ENCODE peak calls at places on chromosomes 5 and 9, in six cellular contexts. H is colonic mucosa, N is progenitor cell of endocrine pancreas, Z is MCF 10A, R is spleen, M is thyroid gland. C is an unnamed sample.

GRCh38 chr9:5562806-5563416 is 52.6 kb downstream of the PDCD1LG2 start:
- DNase-seq in H (no peak), N (no peak), Z (no peak), R (no peak), M (no peak), C (no peak)

GRCh38 chr9:135604437-135605237 is 34.7 kb downstream of the GLT6D1 start:
- DNase-seq in H (peak; percentile 13), N (peak; percentile 7), Z (no peak), R (peak; percentile 67), M (no peak), C (no peak)

GRCh38 chr5:138492552-138493045 is 27.3 kb downstream of the EGR1 start:
- DNase-seq in H (no peak), N (no peak), Z (no peak), R (no peak), M (no peak), C (no peak)

GRCh38 chr9:34185778-34186551 is 7.1 kb downstream of the UBAP1 start:
- DNase-seq in H (no peak), N (no peak), Z (peak; percentile 96), R (no peak), M (peak; percentile 31), C (peak; percentile 98)

GRCh38 chr5:175534070-175534932 is 55.9 kb downstream of the SFXN1 start:
- DNase-seq in H (peak; percentile 63), N (peak; percentile 76), Z (peak; percentile 83), R (peak; percentile 97), M (peak; percentile 62), C (peak; percentile 74)

GRCh38 chr9:75844321-75844720 is 46.2 kb upstream of the PCSK5 start:
- DNase-seq in H (no peak), N (no peak), Z (no peak), R (no peak), M (no peak), C (no peak)

GRCh38 chr9:137029058-137029922 is 1.3 kb upstream of the ABCA2 start:
- DNase-seq in H (peak; percentile 87), N (peak; percentile 88), Z (peak; percentile 70), R (peak; percentile 95), M (peak; percentile 74), C (peak; percentile 59)

GRCh38 chr5:72244862-72245371 is 75.1 kb downstream of the MRPS27 start:
- DNase-seq in H (no peak), N (no peak), Z (peak; percentile 56), R (no peak), M (no peak), C (peak; percentile 75)

GRCh38 chr9:82490019-82490499 is 501.5 kb downstream of the SPATA31D1 start:
- DNase-seq in H (no peak), N (no peak), Z (peak; percentile 91), R (no peak), M (no peak), C (peak; percentile 87)

GRCh38 chr9:82489579-82489915 is 501.0 kb downstream of the SPATA31D1 start:
- DNase-seq in H (no peak), N (no peak), Z (peak; percentile 54), R (no peak), M (no peak), C (peak; percentile 94)

GRCh38 chr9:82491604-82492003 is 503.0 kb downstream of the SPATA31D1 start:
- DNase-seq in H (no peak), N (no peak), Z (no peak), R (no peak), M (no peak), C (peak; percentile 54)

GRCh38 chr9:82488702-82489578 is 500.4 kb downstream of the SPATA31D1 start:
- DNase-seq in H (no peak), N (no peak), Z (peak; percentile 87), R (no peak), M (no peak), C (peak; percentile 99)

DNA sequence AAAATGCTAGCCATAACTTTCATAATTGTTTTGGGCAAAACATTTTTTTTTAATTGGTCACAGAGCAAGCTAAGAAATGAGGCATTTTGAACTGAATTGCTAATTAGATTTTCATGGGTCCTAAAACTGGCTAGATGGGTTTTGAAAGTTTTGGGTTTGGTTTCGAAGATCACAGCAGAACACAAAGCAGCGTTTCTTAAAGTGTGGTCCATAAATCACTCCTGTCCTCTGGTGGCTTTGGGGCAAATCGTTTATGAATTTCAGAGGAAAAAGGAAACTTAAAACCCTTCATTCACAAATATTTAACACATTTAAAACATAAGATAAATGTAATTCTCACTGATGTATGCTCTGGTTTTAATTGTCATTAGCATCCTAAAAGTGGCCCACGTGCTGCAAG is 503.7 kb downstream of the SPATA31D1 start:
- DNase-seq in H (no peak), N (no peak), Z (no peak), R (no peak), M (no peak), C (peak; percentile 30)
- TF ChIP-seq CTCF in H (no peak), N (no peak), Z (no peak), R (no peak), M (no peak), C (peak; percentile 22)

DNA sequence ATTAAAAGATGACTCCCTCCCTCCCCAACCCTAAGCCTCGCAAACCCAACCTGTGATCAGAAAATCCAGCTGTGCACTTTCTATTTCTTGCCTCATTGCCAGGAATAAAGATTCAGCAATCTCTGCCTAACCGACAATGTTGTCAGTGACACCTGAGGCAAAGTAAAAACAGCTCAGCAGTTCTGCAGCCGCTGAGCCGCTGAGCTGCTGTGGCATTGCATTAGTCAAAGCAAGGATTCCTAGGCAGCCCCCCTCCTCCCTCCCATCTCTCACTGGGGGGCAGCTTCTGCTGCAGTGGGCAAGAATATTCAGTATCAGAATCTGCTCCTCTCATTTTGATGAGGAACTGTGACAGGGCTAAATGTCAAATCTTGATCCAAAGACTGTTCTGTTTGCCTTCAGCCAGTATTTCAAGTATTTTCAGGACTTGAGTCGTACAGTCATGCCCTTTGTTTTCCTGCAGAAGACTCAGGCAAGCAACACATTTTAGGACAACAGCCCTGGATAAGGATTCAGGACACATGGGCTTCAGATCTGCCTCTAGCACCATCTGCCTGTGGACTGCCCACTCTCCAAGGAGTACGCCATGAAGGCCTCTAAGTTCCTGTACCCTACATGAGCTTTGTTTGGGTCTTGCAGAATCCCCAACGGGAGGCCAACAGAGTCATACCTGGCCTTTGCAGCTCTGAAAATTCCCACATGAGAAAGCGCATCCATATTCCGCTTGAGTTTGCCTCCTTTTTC is 41.1 kb upstream of the DAP start:
- DNase-seq in H (no peak), N (no peak), Z (no peak), R (no peak), M (no peak), C (peak; percentile 31)
- TF ChIP-seq CTCF in H (no peak), N (no peak), Z (no peak), R (no peak), M (no peak), C (peak; percentile 32)

GRCh38 chr9:117714282-117714681 is 10.1 kb downstream of the TLR4 start:
- DNase-seq in H (no peak), N (no peak), Z (no peak), R (peak; percentile 60), M (no peak), C (no peak)
- TF ChIP-seq CTCF in H (no peak), N (no peak), Z (no peak), R (no peak), M (no peak), C (no peak)

GRCh38 chr9:4296217-4296616 is 3.7 kb downstream of the GLIS3 start:
- DNase-seq in H (no peak), N (no peak), Z (no peak), R (no peak), M (no peak), C (no peak)
- TF ChIP-seq CTCF in H (no peak), N (peak; percentile 23), Z (no peak), R (no peak), M (no peak), C (peak; percentile 6)

DNA sequence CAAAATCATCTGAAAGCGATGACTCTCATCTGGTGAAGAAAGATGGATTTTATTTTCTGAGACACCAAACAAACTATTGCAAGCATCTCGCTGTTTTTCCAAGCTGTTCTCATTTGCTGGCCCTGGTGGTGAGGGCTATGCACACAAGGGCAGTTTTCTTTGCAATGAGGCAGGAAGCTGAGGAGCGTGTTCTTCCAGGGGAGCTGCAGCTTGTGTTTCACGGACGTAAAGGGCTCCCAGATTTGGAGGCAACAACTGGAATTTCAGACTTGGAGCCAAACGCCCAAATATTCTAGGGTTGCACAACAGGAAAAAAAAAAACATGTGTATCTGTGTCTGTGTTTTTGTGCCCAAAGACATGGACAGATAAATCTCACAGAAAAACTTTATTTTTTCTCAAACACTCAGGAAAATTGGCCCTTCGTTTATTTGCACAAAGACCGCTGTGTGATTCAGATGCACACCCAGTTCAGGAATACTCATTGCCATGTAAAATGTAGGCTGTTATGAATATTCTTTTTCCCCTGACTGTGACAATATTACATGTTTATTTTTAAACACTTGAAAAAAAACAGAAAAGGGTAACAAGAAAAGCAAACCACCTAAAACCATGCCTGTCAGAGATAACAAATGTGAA is 151.3 kb downstream of the GAS1 start:
- DNase-seq in H (no peak), N (no peak), Z (no peak), R (no peak), M (peak; percentile 10), C (peak; percentile 98)
- TF ChIP-seq CTCF in H (no peak), N (peak; percentile 9), Z (no peak), R (no peak), M (peak; percentile 9), C (peak; percentile 76)

DNA sequence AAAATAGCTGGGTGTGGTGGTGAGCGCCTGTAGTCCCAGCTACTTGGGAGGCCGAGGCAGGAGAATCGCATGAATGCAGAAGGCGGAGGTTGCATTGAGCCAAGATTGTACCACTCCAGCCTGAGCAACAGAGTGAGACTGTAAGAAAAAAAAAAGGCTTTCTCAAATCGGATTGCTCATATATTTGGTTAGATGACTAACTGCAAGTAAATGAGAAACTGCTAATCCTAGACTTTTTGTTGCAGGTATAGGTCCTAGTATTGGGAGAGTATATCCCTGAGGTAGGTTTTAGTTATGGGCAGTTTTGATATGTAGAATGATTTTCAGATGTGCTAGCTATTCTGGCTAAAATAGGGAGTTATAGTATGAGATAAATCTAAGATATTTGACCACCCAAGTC is 944.8 kb downstream of the DNAH5 start:
- DNase-seq in H (no peak), N (no peak), Z (no peak), R (no peak), M (no peak), C (no peak)
- TF ChIP-seq CTCF in H (no peak), N (no peak), Z (no peak), R (no peak), M (no peak), C (no peak)

GRCh38 chr5:164364237-164364636 is 858.8 kb downstream of the MAT2B start:
- DNase-seq in H (no peak), N (no peak), Z (no peak), R (no peak), M (no peak), C (no peak)
- TF ChIP-seq CTCF in H (no peak), N (no peak), Z (no peak), R (no peak), M (no peak), C (no peak)

C was measured in fibroblast of the aortic adventitia.